ENCODE peak calls at places on chromosomes 5 and 9, in seven cellular contexts. One of them, this sample, is unnamed. For H3K4me1, the result is how much of the 10 kb centered on the place peaks cover.

GRCh38 chr5:174371600-174372094 is 326.1 kb downstream of the NSG2 start:
- DNase-seq in H9: no peak
- DNase-seq in heart right ventricle: no peak
- DNase-seq in tibial artery: no peak
- DNase-seq in mesendoderm: no peak
- DNase-seq in suprapubic skin: no peak
- DNase-seq in IMR-90: no peak
- DNase-seq in this sample: no peak

GRCh38 chr5:38666668-38667498 is 110.4 kb upstream of the LIFR start:
- DNase-seq in H9: peak
- DNase-seq in heart right ventricle: peak
- DNase-seq in tibial artery: peak
- DNase-seq in mesendoderm: peak
- DNase-seq in suprapubic skin: no peak
- DNase-seq in IMR-90: peak
- DNase-seq in this sample: peak

GRCh38 chr9:99905833-99906402 is 536 bp upstream of the STX17 start:
- DNase-seq in H9: no peak
- DNase-seq in heart right ventricle: no peak
- DNase-seq in tibial artery: no peak
- DNase-seq in mesendoderm: no peak
- DNase-seq in suprapubic skin: no peak
- DNase-seq in IMR-90: peak
- DNase-seq in this sample: no peak

GRCh38 chr5:78221964-78222451 is 72.5 kb downstream of the AP3B1 start:
- DNase-seq in H9: peak
- DNase-seq in heart right ventricle: no peak
- DNase-seq in tibial artery: no peak
- DNase-seq in mesendoderm: peak
- DNase-seq in suprapubic skin: no peak
- DNase-seq in IMR-90: peak
- DNase-seq in this sample: no peak

GRCh38 chr9:6552738-6553121 is 92.8 kb downstream of the GLDC start:
- DNase-seq in H9: no peak
- DNase-seq in heart right ventricle: no peak
- DNase-seq in tibial artery: no peak
- DNase-seq in mesendoderm: no peak
- DNase-seq in suprapubic skin: no peak
- DNase-seq in IMR-90: peak
- DNase-seq in this sample: no peak

GRCh38 chr5:53017383-53017782 is 28.2 kb downstream of the ITGA2 start:
- DNase-seq in H9: no peak
- DNase-seq in heart right ventricle: no peak
- DNase-seq in tibial artery: no peak
- DNase-seq in mesendoderm: no peak
- DNase-seq in suprapubic skin: no peak
- DNase-seq in IMR-90: no peak
- DNase-seq in this sample: no peak

GRCh38 chr5:28344803-28345433 is 1306.5 kb upstream of the CDH9 start:
- DNase-seq in H9: peak
- DNase-seq in heart right ventricle: no peak
- DNase-seq in tibial artery: no peak
- DNase-seq in mesendoderm: peak
- DNase-seq in suprapubic skin: no peak
- DNase-seq in IMR-90: no peak
- DNase-seq in this sample: no peak

GRCh38 chr5:74464512-74465209 is 175.9 kb downstream of the ENC1 start:
- DNase-seq in H9: no peak
- DNase-seq in heart right ventricle: no peak
- DNase-seq in tibial artery: no peak
- DNase-seq in mesendoderm: no peak
- DNase-seq in suprapubic skin: no peak
- DNase-seq in IMR-90: peak
- DNase-seq in this sample: no peak

GRCh38 chr9:128494108-128494742 is 10.3 kb upstream of the GLE1 start:
- DNase-seq in H9: no peak
- DNase-seq in heart right ventricle: peak
- DNase-seq in tibial artery: peak
- DNase-seq in mesendoderm: no peak
- DNase-seq in suprapubic skin: no peak
- DNase-seq in IMR-90: no peak
- DNase-seq in this sample: peak

GRCh38 chr9:6680797-6681146 is 35.2 kb upstream of the GLDC start:
- DNase-seq in H9: no peak
- DNase-seq in heart right ventricle: peak
- DNase-seq in tibial artery: no peak
- DNase-seq in mesendoderm: no peak
- DNase-seq in suprapubic skin: peak
- DNase-seq in IMR-90: peak
- DNase-seq in this sample: peak

GRCh38 chr5:93078082-93079038 is 502.7 kb downstream of the NR2F1-AS1 start:
- DNase-seq in H9: no peak
- DNase-seq in heart right ventricle: peak
- DNase-seq in tibial artery: peak
- DNase-seq in mesendoderm: peak
- DNase-seq in suprapubic skin: no peak
- DNase-seq in IMR-90: peak
- DNase-seq in this sample: peak

GRCh38 chr5:140632366-140633080 is 452 bp downstream of the CD14 start:
- DNase-seq in H9: no peak
- DNase-seq in heart right ventricle: peak
- DNase-seq in tibial artery: peak
- DNase-seq in mesendoderm: no peak
- DNase-seq in suprapubic skin: peak
- DNase-seq in IMR-90: peak
- DNase-seq in this sample: peak

GRCh38 chr9:135212961-135213360 is 125.5 kb downstream of the OLFM1 start:
- DNase-seq in H9: no peak
- DNase-seq in heart right ventricle: peak
- DNase-seq in tibial artery: no peak
- DNase-seq in mesendoderm: no peak
- DNase-seq in suprapubic skin: peak
- DNase-seq in IMR-90: no peak
- DNase-seq in this sample: no peak

GRCh38 chr9:7963026-7963425 is 163.4 kb upstream of the DMAC1 start:
- DNase-seq in H9: no peak
- DNase-seq in heart right ventricle: no peak
- DNase-seq in tibial artery: no peak
- DNase-seq in mesendoderm: no peak
- DNase-seq in suprapubic skin: no peak
- DNase-seq in IMR-90: no peak
- DNase-seq in this sample: no peak

GRCh38 chr9:36878986-36879982 is 154.8 kb downstream of the PAX5 start:
- DNase-seq in H9: no peak
- DNase-seq in heart right ventricle: no peak
- DNase-seq in tibial artery: no peak
- DNase-seq in mesendoderm: no peak
- DNase-seq in suprapubic skin: no peak
- DNase-seq in IMR-90: no peak
- DNase-seq in this sample: no peak

GRCh38 chr5:150139334-150139733 is 16.3 kb downstream of the PDGFRB start:
- DNase-seq in H9: no peak
- DNase-seq in heart right ventricle: no peak
- DNase-seq in tibial artery: no peak
- DNase-seq in mesendoderm: peak
- DNase-seq in suprapubic skin: no peak
- DNase-seq in IMR-90: peak
- DNase-seq in this sample: no peak

GRCh38 chr5:89268460-89268859 is 385.5 kb upstream of the MEF2C start:
- DNase-seq in H9: no peak
- DNase-seq in heart right ventricle: no peak
- DNase-seq in tibial artery: no peak
- DNase-seq in mesendoderm: no peak
- DNase-seq in suprapubic skin: no peak
- DNase-seq in IMR-90: no peak
- DNase-seq in this sample: no peak

GRCh38 chr5:89265511-89266169 is 382.7 kb upstream of the MEF2C start:
- DNase-seq in H9: no peak
- DNase-seq in heart right ventricle: no peak
- DNase-seq in tibial artery: no peak
- DNase-seq in mesendoderm: no peak
- DNase-seq in suprapubic skin: no peak
- DNase-seq in IMR-90: peak
- DNase-seq in this sample: no peak

GRCh38 chr5:89269721-89270120 is 386.7 kb upstream of the MEF2C start:
- DNase-seq in H9: no peak
- DNase-seq in heart right ventricle: no peak
- DNase-seq in tibial artery: no peak
- DNase-seq in mesendoderm: no peak
- DNase-seq in suprapubic skin: no peak
- DNase-seq in IMR-90: no peak
- DNase-seq in this sample: no peak

GRCh38 chr5:89270901-89271300 is 387.9 kb upstream of the MEF2C start:
- DNase-seq in H9: no peak
- DNase-seq in heart right ventricle: no peak
- DNase-seq in tibial artery: no peak
- DNase-seq in mesendoderm: no peak
- DNase-seq in suprapubic skin: no peak
- DNase-seq in IMR-90: no peak
- DNase-seq in this sample: no peak

GRCh38 chr5:89267764-89268163 is 384.8 kb upstream of the MEF2C start:
- DNase-seq in H9: no peak
- DNase-seq in heart right ventricle: no peak
- DNase-seq in tibial artery: no peak
- DNase-seq in mesendoderm: no peak
- DNase-seq in suprapubic skin: no peak
- DNase-seq in IMR-90: no peak
- DNase-seq in this sample: no peak
- H3K4me1 ChIP-seq in H9: under half
- H3K4me1 ChIP-seq in heart right ventricle: under half
- H3K4me1 ChIP-seq in tibial artery: under half
- H3K4me1 ChIP-seq in mesendoderm: under half
- H3K4me1 ChIP-seq in suprapubic skin: under half
- H3K4me1 ChIP-seq in IMR-90: under half
- H3K4me1 ChIP-seq in this sample: under half

DNA sequence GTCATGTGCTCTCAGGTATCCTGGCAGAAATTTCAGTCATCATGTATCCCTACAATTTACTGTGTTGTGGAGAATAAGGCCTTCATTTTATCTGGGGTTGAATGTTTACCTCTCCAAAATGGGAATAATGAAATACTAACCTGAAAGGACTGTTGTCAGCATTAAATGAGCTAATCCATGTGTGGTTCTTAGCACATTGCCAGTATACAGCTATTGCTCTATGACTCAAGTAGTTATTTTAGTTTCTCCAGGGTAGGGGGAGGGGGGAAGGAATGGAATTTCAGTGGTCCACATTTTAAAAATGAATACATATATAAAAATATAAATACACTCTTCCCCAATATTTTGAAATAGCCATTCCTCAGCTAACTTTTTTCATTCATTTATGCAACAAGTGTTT is 3.5 kb downstream of the PAM start:
- DNase-seq in H9: no peak
- DNase-seq in heart right ventricle: no peak
- DNase-seq in tibial artery: no peak
- DNase-seq in mesendoderm: no peak
- DNase-seq in suprapubic skin: no peak
- DNase-seq in IMR-90: peak
- DNase-seq in this sample: no peak
- H3K4me1 ChIP-seq in H9: under half
- H3K4me1 ChIP-seq in heart right ventricle: half or more
- H3K4me1 ChIP-seq in tibial artery: half or more
- H3K4me1 ChIP-seq in mesendoderm: under half
- H3K4me1 ChIP-seq in suprapubic skin: half or more
- H3K4me1 ChIP-seq in IMR-90: under half
- H3K4me1 ChIP-seq in this sample: half or more

GRCh38 chr5:33843579-33843978 is 48.2 kb downstream of the ADAMTS12 start:
- DNase-seq in H9: no peak
- DNase-seq in heart right ventricle: no peak
- DNase-seq in tibial artery: no peak
- DNase-seq in mesendoderm: no peak
- DNase-seq in suprapubic skin: no peak
- DNase-seq in IMR-90: peak
- DNase-seq in this sample: no peak
- H3K4me1 ChIP-seq in H9: under half
- H3K4me1 ChIP-seq in heart right ventricle: under half
- H3K4me1 ChIP-seq in tibial artery: under half
- H3K4me1 ChIP-seq in mesendoderm: under half
- H3K4me1 ChIP-seq in suprapubic skin: under half
- H3K4me1 ChIP-seq in IMR-90: under half
- H3K4me1 ChIP-seq in this sample: under half

GRCh38 chr9:87601175-87601574 is 103.5 kb downstream of the DAPK1 start:
- DNase-seq in H9: no peak
- DNase-seq in heart right ventricle: no peak
- DNase-seq in tibial artery: peak
- DNase-seq in mesendoderm: peak
- DNase-seq in suprapubic skin: no peak
- DNase-seq in IMR-90: no peak
- DNase-seq in this sample: no peak

GRCh38 chr9:87601595-87601994 is 103.9 kb downstream of the DAPK1 start:
- DNase-seq in H9: no peak
- DNase-seq in heart right ventricle: no peak
- DNase-seq in tibial artery: no peak
- DNase-seq in mesendoderm: no peak
- DNase-seq in suprapubic skin: no peak
- DNase-seq in IMR-90: no peak
- DNase-seq in this sample: no peak

GRCh38 chr9:87604886-87605588 is 107.4 kb downstream of the DAPK1 start:
- DNase-seq in H9: no peak
- DNase-seq in heart right ventricle: no peak
- DNase-seq in tibial artery: no peak
- DNase-seq in mesendoderm: no peak
- DNase-seq in suprapubic skin: no peak
- DNase-seq in IMR-90: no peak
- DNase-seq in this sample: no peak

GRCh38 chr9:87603854-87604490 is 106.3 kb downstream of the DAPK1 start:
- DNase-seq in H9: no peak
- DNase-seq in heart right ventricle: no peak
- DNase-seq in tibial artery: no peak
- DNase-seq in mesendoderm: no peak
- DNase-seq in suprapubic skin: no peak
- DNase-seq in IMR-90: no peak
- DNase-seq in this sample: no peak

GRCh38 chr9:87602933-87603643 is 105.4 kb downstream of the DAPK1 start:
- DNase-seq in H9: no peak
- DNase-seq in heart right ventricle: no peak
- DNase-seq in tibial artery: no peak
- DNase-seq in mesendoderm: no peak
- DNase-seq in suprapubic skin: no peak
- DNase-seq in IMR-90: no peak
- DNase-seq in this sample: no peak
- H3K4me1 ChIP-seq in H9: under half
- H3K4me1 ChIP-seq in heart right ventricle: under half
- H3K4me1 ChIP-seq in tibial artery: under half
- H3K4me1 ChIP-seq in mesendoderm: under half
- H3K4me1 ChIP-seq in suprapubic skin: under half
- H3K4me1 ChIP-seq in IMR-90: under half
- H3K4me1 ChIP-seq in this sample: under half

DNA sequence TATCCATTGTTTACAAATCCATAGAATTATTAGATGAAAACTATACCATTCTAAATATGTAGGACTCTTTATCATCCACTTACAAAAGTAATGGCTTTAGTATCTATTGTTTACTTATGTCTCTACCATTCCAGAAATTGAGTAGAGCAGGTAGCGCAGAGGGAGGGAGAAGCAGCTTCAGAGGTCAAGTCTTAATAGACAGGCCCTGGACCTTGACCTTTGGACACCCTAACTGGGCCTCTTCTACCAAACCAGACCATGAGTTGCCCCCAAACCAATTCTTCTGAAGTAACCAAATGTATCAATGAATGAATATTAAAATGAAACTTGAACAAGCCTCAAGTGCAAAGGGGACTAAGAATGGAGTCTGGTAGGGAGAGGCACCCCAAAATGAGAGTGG is 124.9 kb upstream of the ANKRD55 start:
- DNase-seq in H9: no peak
- DNase-seq in heart right ventricle: no peak
- DNase-seq in tibial artery: no peak
- DNase-seq in mesendoderm: no peak
- DNase-seq in suprapubic skin: no peak
- DNase-seq in IMR-90: no peak
- DNase-seq in this sample: no peak
- H3K4me1 ChIP-seq in H9: under half
- H3K4me1 ChIP-seq in heart right ventricle: under half
- H3K4me1 ChIP-seq in tibial artery: under half
- H3K4me1 ChIP-seq in mesendoderm: under half
- H3K4me1 ChIP-seq in suprapubic skin: under half
- H3K4me1 ChIP-seq in IMR-90: under half
- H3K4me1 ChIP-seq in this sample: under half

This sample was measured in left ventricle myocardium inferior.